ENCODE peak calls at places on chromosomes 11 and 22, in seven cellular contexts. One of them, this sample, is unnamed.

GRCh38 chr11:112513936-112514716 is 253.5 kb upstream of the PLET1 start:
- DNase-seq in GM12878: no peak
- DNase-seq in HCT116: no peak
- DNase-seq in K562: no peak
- DNase-seq in H1: peak
- DNase-seq in SK-N-SH: peak
- DNase-seq in HepG2: no peak
- DNase-seq in this sample: no peak

GRCh38 chr11:112637046-112637445 is 324.2 kb upstream of the NCAM1 start:
- DNase-seq in GM12878: no peak
- DNase-seq in HCT116: no peak
- DNase-seq in K562: no peak
- DNase-seq in H1: no peak
- DNase-seq in SK-N-SH: no peak
- DNase-seq in HepG2: no peak
- DNase-seq in this sample: no peak

GRCh38 chr11:134468796-134469195 is 56.8 kb upstream of the B3GAT1 start:
- DNase-seq in GM12878: no peak
- DNase-seq in HCT116: no peak
- DNase-seq in K562: no peak
- DNase-seq in H1: no peak
- DNase-seq in SK-N-SH: no peak
- DNase-seq in HepG2: no peak
- DNase-seq in this sample: peak

GRCh38 chr11:65696802-65697552 is 15.1 kb upstream of the KAT5 start:
- DNase-seq in GM12878: no peak
- DNase-seq in HCT116: no peak
- DNase-seq in K562: no peak
- DNase-seq in H1: no peak
- DNase-seq in SK-N-SH: no peak
- DNase-seq in HepG2: no peak
- DNase-seq in this sample: no peak

GRCh38 chr11:122727101-122727929 is 71.8 kb downstream of the UBASH3B start:
- DNase-seq in GM12878: no peak
- DNase-seq in HCT116: no peak
- DNase-seq in K562: no peak
- DNase-seq in H1: no peak
- DNase-seq in SK-N-SH: peak
- DNase-seq in HepG2: no peak
- DNase-seq in this sample: no peak

GRCh38 chr22:49721211-49721763 is 106.4 kb downstream of the BRD1 start:
- DNase-seq in GM12878: no peak
- DNase-seq in HCT116: no peak
- DNase-seq in K562: no peak
- DNase-seq in H1: no peak
- DNase-seq in SK-N-SH: no peak
- DNase-seq in HepG2: no peak
- DNase-seq in this sample: no peak

GRCh38 chr11:10460611-10461275 is 5.7 kb downstream of the AMPD3 start:
- DNase-seq in GM12878: no peak
- DNase-seq in HCT116: no peak
- DNase-seq in K562: no peak
- DNase-seq in H1: no peak
- DNase-seq in SK-N-SH: no peak
- DNase-seq in HepG2: no peak
- DNase-seq in this sample: no peak

GRCh38 chr11:30504468-30504867 is 81.7 kb downstream of the MPPED2 start:
- DNase-seq in GM12878: no peak
- DNase-seq in HCT116: no peak
- DNase-seq in K562: no peak
- DNase-seq in H1: no peak
- DNase-seq in SK-N-SH: no peak
- DNase-seq in HepG2: no peak
- DNase-seq in this sample: no peak

GRCh38 chr11:93784935-93785360 is 866 bp downstream of the MED17 start:
- DNase-seq in GM12878: no peak
- DNase-seq in HCT116: peak
- DNase-seq in K562: peak
- DNase-seq in H1: no peak
- DNase-seq in SK-N-SH: peak
- DNase-seq in HepG2: no peak
- DNase-seq in this sample: no peak

GRCh38 chr22:47237890-47238480 is 475.5 kb downstream of the TBC1D22A start:
- DNase-seq in GM12878: no peak
- DNase-seq in HCT116: no peak
- DNase-seq in K562: no peak
- DNase-seq in H1: no peak
- DNase-seq in SK-N-SH: no peak
- DNase-seq in HepG2: no peak
- DNase-seq in this sample: no peak

GRCh38 chr11:65477271-65478029 is 21.4 kb upstream of the MALAT1 start:
- DNase-seq in GM12878: no peak
- DNase-seq in HCT116: no peak
- DNase-seq in K562: peak
- DNase-seq in H1: peak
- DNase-seq in SK-N-SH: peak
- DNase-seq in HepG2: peak
- DNase-seq in this sample: peak

GRCh38 chr11:107696140-107696539 is 15.7 kb downstream of the SLN start:
- DNase-seq in GM12878: no peak
- DNase-seq in HCT116: peak
- DNase-seq in K562: no peak
- DNase-seq in H1: no peak
- DNase-seq in SK-N-SH: no peak
- DNase-seq in HepG2: no peak
- DNase-seq in this sample: no peak

GRCh38 chr22:46763051-46763705 is 728 bp downstream of the TBC1D22A start:
- DNase-seq in GM12878: no peak
- DNase-seq in HCT116: no peak
- DNase-seq in K562: peak
- DNase-seq in H1: no peak
- DNase-seq in SK-N-SH: peak
- DNase-seq in HepG2: no peak
- DNase-seq in this sample: no peak

GRCh38 chr11:19073454-19074415 is 13.2 kb upstream of the MRGPRX2 start:
- DNase-seq in GM12878: no peak
- DNase-seq in HCT116: no peak
- DNase-seq in K562: no peak
- DNase-seq in H1: peak
- DNase-seq in SK-N-SH: no peak
- DNase-seq in HepG2: no peak
- DNase-seq in this sample: no peak

GRCh38 chr11:122556605-122557004 is 98.9 kb upstream of the UBASH3B start:
- DNase-seq in GM12878: no peak
- DNase-seq in HCT116: no peak
- DNase-seq in K562: no peak
- DNase-seq in H1: peak
- DNase-seq in SK-N-SH: no peak
- DNase-seq in HepG2: no peak
- DNase-seq in this sample: no peak

GRCh38 chr11:9069256-9069655 is 22.1 kb downstream of the SCUBE2 start:
- DNase-seq in GM12878: no peak
- DNase-seq in HCT116: no peak
- DNase-seq in K562: no peak
- DNase-seq in H1: no peak
- DNase-seq in SK-N-SH: no peak
- DNase-seq in HepG2: no peak
- DNase-seq in this sample: no peak

GRCh38 chr11:2466069-2466801 is 21.4 kb downstream of the KCNQ1 start:
- DNase-seq in GM12878: no peak
- DNase-seq in HCT116: no peak
- DNase-seq in K562: no peak
- DNase-seq in H1: no peak
- DNase-seq in SK-N-SH: no peak
- DNase-seq in HepG2: no peak
- DNase-seq in this sample: no peak

GRCh38 chr22:50282361-50283144 is 12.4 kb upstream of the MAPK11 start:
- DNase-seq in GM12878: no peak
- DNase-seq in HCT116: peak
- DNase-seq in K562: no peak
- DNase-seq in H1: no peak
- DNase-seq in SK-N-SH: no peak
- DNase-seq in HepG2: no peak
- DNase-seq in this sample: peak

GRCh38 chr11:11770274-11770673 is 71.5 kb upstream of the USP47 start:
- DNase-seq in GM12878: no peak
- DNase-seq in HCT116: no peak
- DNase-seq in K562: no peak
- DNase-seq in H1: no peak
- DNase-seq in SK-N-SH: no peak
- DNase-seq in HepG2: no peak
- DNase-seq in this sample: no peak

GRCh38 chr11:114197799-114198500 is 98.2 kb upstream of the NNMT start:
- DNase-seq in GM12878: no peak
- DNase-seq in HCT116: no peak
- DNase-seq in K562: no peak
- DNase-seq in H1: no peak
- DNase-seq in SK-N-SH: no peak
- DNase-seq in HepG2: no peak
- DNase-seq in this sample: no peak
- TF ChIP-seq JUND in GM12878: no peak
- TF ChIP-seq JUND in HCT116: no peak
- TF ChIP-seq JUND in K562: peak
- TF ChIP-seq JUND in H1: no peak
- TF ChIP-seq JUND in SK-N-SH: no peak
- TF ChIP-seq JUND in HepG2: no peak
- TF ChIP-seq JUND in this sample: no peak

DNA sequence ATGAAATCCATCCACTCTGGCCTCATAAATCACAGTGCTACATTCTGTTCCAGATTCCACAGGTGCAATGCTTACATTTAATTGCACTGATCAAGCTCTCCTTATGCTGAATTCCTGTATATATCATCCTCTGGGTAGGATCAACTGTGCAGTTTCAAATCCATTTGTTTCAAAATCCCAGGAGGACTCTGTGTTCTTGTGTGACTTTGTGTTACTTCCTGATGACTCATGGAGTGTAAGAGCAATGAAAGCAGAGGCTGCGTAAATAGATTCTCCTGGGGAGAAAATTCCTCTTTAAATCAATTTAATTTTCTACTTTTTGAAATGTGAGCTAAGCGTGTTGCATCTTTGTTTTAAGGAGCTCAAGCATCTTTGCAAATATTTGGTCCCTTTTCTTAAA is 752.7 kb downstream of the METTL15 start:
- DNase-seq in GM12878: no peak
- DNase-seq in HCT116: peak
- DNase-seq in K562: no peak
- DNase-seq in H1: no peak
- DNase-seq in SK-N-SH: no peak
- DNase-seq in HepG2: no peak
- DNase-seq in this sample: no peak
- TF ChIP-seq JUND in GM12878: no peak
- TF ChIP-seq JUND in HCT116: peak
- TF ChIP-seq JUND in K562: no peak
- TF ChIP-seq JUND in H1: no peak
- TF ChIP-seq JUND in SK-N-SH: no peak
- TF ChIP-seq JUND in HepG2: no peak
- TF ChIP-seq JUND in this sample: no peak

GRCh38 chr11:108895579-108896480 is 231.0 kb downstream of the DDX10 start:
- DNase-seq in GM12878: peak
- DNase-seq in HCT116: no peak
- DNase-seq in K562: no peak
- DNase-seq in H1: no peak
- DNase-seq in SK-N-SH: no peak
- DNase-seq in HepG2: peak
- DNase-seq in this sample: peak

GRCh38 chr11:108901359-108901758 is 236.5 kb downstream of the DDX10 start:
- DNase-seq in GM12878: no peak
- DNase-seq in HCT116: no peak
- DNase-seq in K562: no peak
- DNase-seq in H1: no peak
- DNase-seq in SK-N-SH: no peak
- DNase-seq in HepG2: no peak
- DNase-seq in this sample: no peak

GRCh38 chr11:108897916-108898315 is 233.0 kb downstream of the DDX10 start:
- DNase-seq in GM12878: no peak
- DNase-seq in HCT116: no peak
- DNase-seq in K562: no peak
- DNase-seq in H1: no peak
- DNase-seq in SK-N-SH: no peak
- DNase-seq in HepG2: no peak
- DNase-seq in this sample: no peak

GRCh38 chr11:108902027-108902469 is 237.2 kb downstream of the DDX10 start:
- DNase-seq in GM12878: no peak
- DNase-seq in HCT116: no peak
- DNase-seq in K562: no peak
- DNase-seq in H1: no peak
- DNase-seq in SK-N-SH: no peak
- DNase-seq in HepG2: peak
- DNase-seq in this sample: no peak

DNA sequence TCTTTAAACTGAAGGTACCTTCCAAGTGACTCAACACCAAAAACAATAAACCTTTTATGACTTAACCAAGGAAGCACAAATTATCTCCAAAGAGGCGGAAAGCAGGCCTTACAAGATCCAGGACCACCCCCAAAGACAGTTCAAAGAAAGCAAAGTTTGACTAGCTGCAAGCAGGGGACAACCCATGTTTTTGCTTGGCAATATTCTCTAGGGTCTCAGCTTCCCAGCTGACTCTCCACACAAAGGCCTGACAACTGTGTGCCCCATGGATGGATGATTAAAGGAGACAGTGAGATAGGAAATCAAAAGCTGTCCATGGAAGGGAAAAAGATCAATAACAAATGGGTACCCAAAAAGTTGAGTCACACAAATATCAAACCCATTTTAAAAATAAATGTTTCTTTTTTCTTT is 232.2 kb downstream of the DDX10 start:
- DNase-seq in GM12878: no peak
- DNase-seq in HCT116: peak
- DNase-seq in K562: no peak
- DNase-seq in H1: no peak
- DNase-seq in SK-N-SH: no peak
- DNase-seq in HepG2: no peak
- DNase-seq in this sample: no peak
- TF ChIP-seq JUND in GM12878: no peak
- TF ChIP-seq JUND in HCT116: peak
- TF ChIP-seq JUND in K562: no peak
- TF ChIP-seq JUND in H1: no peak
- TF ChIP-seq JUND in SK-N-SH: no peak
- TF ChIP-seq JUND in HepG2: no peak
- TF ChIP-seq JUND in this sample: no peak

GRCh38 chr11:110295487-110296225 is 758 bp downstream of the RDX start:
- DNase-seq in GM12878: peak
- DNase-seq in HCT116: no peak
- DNase-seq in K562: peak
- DNase-seq in H1: peak
- DNase-seq in SK-N-SH: peak
- DNase-seq in HepG2: no peak
- DNase-seq in this sample: peak
- TF ChIP-seq JUND in GM12878: no peak
- TF ChIP-seq JUND in HCT116: no peak
- TF ChIP-seq JUND in K562: no peak
- TF ChIP-seq JUND in H1: no peak
- TF ChIP-seq JUND in SK-N-SH: no peak
- TF ChIP-seq JUND in HepG2: no peak
- TF ChIP-seq JUND in this sample: no peak

GRCh38 chr11:74417860-74418508 is 19.8 kb upstream of the PGM2L1 start:
- DNase-seq in GM12878: no peak
- DNase-seq in HCT116: no peak
- DNase-seq in K562: no peak
- DNase-seq in H1: no peak
- DNase-seq in SK-N-SH: no peak
- DNase-seq in HepG2: no peak
- DNase-seq in this sample: no peak
- TF ChIP-seq JUND in GM12878: no peak
- TF ChIP-seq JUND in HCT116: no peak
- TF ChIP-seq JUND in K562: no peak
- TF ChIP-seq JUND in H1: no peak
- TF ChIP-seq JUND in SK-N-SH: no peak
- TF ChIP-seq JUND in HepG2: no peak
- TF ChIP-seq JUND in this sample: no peak